ENCODE peak calls at places on chromosomes 16 and 17, in five cellular contexts. One of them, this sample, is unnamed.
A peak's percentile ranks its signal among the peaks of the same experiment; 100 is the strongest.

GRCh38 chr16:85400305-85401205 is 212.6 kb upstream of the GSE1 start:
- DNase-seq in left lung: peak; percentile 34
- DNase-seq in CD4-positive, alpha-beta T cell: no peak
- DNase-seq in fibroblast of mammary gland: no peak
- DNase-seq in A549: no peak
- DNase-seq in this sample: no peak

GRCh38 chr16:48862087-48862532 is 252.1 kb upstream of the N4BP1 start:
- DNase-seq in A549: peak; percentile 2
- DNase-seq in left lung: no peak
- DNase-seq in fibroblast of mammary gland: peak; percentile 86
- DNase-seq in CD4-positive, alpha-beta T cell: no peak
- DNase-seq in this sample: peak; percentile 12

GRCh38 chr17:61235001-61235820 is 164.4 kb upstream of the TBX2 start:
- DNase-seq in A549: no peak
- DNase-seq in fibroblast of mammary gland: no peak
- DNase-seq in CD4-positive, alpha-beta T cell: no peak
- DNase-seq in left lung: no peak
- DNase-seq in this sample: no peak

GRCh38 chr17:6496116-6496481 is 51.8 kb downstream of the PIMREG start:
- DNase-seq in left lung: no peak
- DNase-seq in CD4-positive, alpha-beta T cell: no peak
- DNase-seq in fibroblast of mammary gland: no peak
- DNase-seq in A549: no peak
- DNase-seq in this sample: no peak

GRCh38 chr16:85385463-85386331 is 227.4 kb upstream of the GSE1 start:
- DNase-seq in fibroblast of mammary gland: no peak
- DNase-seq in CD4-positive, alpha-beta T cell: no peak
- DNase-seq in left lung: peak; percentile 61
- DNase-seq in A549: no peak
- DNase-seq in this sample: no peak

GRCh38 chr16:22291860-22292692 is 5.1 kb upstream of the POLR3E start:
- DNase-seq in CD4-positive, alpha-beta T cell: no peak
- DNase-seq in left lung: no peak
- DNase-seq in fibroblast of mammary gland: peak; percentile 14
- DNase-seq in A549: no peak
- DNase-seq in this sample: peak; percentile 85

GRCh38 chr17:34580685-34581445 is 1.5 kb downstream of the TMEM132E start:
- DNase-seq in A549: no peak
- DNase-seq in CD4-positive, alpha-beta T cell: no peak
- DNase-seq in fibroblast of mammary gland: no peak
- DNase-seq in left lung: no peak
- DNase-seq in this sample: no peak

GRCh38 chr17:17572010-17572785 is 19.3 kb downstream of the PEMT start:
- DNase-seq in A549: no peak
- DNase-seq in left lung: no peak
- DNase-seq in fibroblast of mammary gland: no peak
- DNase-seq in CD4-positive, alpha-beta T cell: no peak
- DNase-seq in this sample: no peak

DNA sequence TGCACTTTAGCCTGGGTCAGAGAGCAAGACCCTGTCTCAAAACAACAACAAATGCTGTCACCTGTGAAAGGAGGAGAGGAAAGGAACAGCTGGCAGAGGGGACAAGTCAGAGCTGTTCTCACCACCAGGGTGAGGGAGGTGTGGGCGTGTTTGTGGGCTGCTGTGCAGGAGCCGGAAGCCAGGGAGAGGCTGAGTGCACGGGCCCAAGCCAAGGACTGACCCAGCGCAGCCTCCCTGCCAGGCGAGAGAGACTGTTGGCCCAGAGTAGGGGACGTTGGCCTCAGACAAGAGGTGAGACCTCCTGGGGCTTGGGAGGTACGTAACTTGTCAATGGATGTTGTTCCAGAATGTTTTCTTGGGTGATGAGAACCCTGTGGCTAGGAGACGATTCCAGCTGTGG is 10.7 kb downstream of the SPNS2 start:
- DNase-seq in fibroblast of mammary gland: no peak
- DNase-seq in left lung: no peak
- DNase-seq in A549: no peak
- DNase-seq in CD4-positive, alpha-beta T cell: no peak
- DNase-seq in this sample: no peak
- TF ChIP-seq CTCF in fibroblast of mammary gland: no peak
- TF ChIP-seq CTCF in left lung: no peak
- TF ChIP-seq CTCF in A549: no peak
- TF ChIP-seq CTCF in CD4-positive, alpha-beta T cell: no peak
- TF ChIP-seq CTCF in this sample: no peak

DNA sequence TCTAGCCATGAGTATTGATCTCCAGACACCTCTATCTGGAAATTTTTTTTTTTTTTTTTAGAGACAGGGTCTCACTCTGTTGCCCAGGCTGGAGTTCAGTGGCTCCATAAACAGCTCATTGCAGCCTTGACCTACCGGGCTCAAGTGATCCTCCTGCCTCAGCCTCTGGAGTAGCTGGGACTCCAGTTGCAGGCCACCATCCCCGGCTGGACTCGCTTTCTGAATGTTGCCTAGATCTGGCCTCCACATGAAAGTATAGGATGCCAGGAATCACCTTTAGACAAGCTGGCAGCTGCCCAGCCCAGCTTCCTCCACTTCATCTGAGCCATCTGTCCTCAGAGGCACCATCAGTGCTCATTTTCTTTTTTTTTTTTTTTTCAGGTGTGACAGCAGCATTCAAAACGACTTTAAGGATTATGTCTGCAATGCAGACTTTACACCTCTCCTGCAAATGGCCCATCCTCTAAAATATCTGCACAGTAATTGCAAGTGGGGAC is 6.4 kb upstream of the PRR14 start:
- DNase-seq in fibroblast of mammary gland: no peak
- DNase-seq in A549: no peak
- DNase-seq in CD4-positive, alpha-beta T cell: no peak
- DNase-seq in left lung: no peak
- DNase-seq in this sample: no peak
- TF ChIP-seq CTCF in fibroblast of mammary gland: no peak
- TF ChIP-seq CTCF in A549: no peak
- TF ChIP-seq CTCF in CD4-positive, alpha-beta T cell: no peak
- TF ChIP-seq CTCF in left lung: no peak
- TF ChIP-seq CTCF in this sample: no peak

DNA sequence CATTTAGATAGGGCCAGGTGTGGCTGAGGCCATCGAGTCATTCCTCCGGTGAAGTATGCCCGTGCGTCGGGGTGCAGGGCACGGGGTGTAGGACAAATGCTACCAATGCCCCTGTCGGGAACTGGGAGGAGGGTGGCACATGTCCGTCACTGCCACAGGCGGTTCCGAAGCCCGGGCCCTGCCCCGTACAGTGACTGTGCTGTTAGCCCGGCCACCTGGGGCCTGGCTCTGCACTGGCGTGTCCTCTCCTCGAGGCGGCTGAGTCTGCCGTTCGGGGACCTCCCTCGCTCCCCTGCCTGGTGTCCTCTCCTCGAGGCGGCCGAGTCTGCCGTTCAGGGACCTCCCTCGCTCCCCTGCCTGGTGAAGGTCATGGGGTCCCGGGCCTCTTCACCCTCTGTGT is 7.0 kb upstream of the ZFPM1 start:
- DNase-seq in left lung: no peak
- DNase-seq in CD4-positive, alpha-beta T cell: no peak
- DNase-seq in fibroblast of mammary gland: no peak
- DNase-seq in A549: no peak
- DNase-seq in this sample: no peak
- TF ChIP-seq CTCF in left lung: no peak
- TF ChIP-seq CTCF in CD4-positive, alpha-beta T cell: no peak
- TF ChIP-seq CTCF in fibroblast of mammary gland: no peak
- TF ChIP-seq CTCF in A549: no peak
- TF ChIP-seq CTCF in this sample: no peak

DNA sequence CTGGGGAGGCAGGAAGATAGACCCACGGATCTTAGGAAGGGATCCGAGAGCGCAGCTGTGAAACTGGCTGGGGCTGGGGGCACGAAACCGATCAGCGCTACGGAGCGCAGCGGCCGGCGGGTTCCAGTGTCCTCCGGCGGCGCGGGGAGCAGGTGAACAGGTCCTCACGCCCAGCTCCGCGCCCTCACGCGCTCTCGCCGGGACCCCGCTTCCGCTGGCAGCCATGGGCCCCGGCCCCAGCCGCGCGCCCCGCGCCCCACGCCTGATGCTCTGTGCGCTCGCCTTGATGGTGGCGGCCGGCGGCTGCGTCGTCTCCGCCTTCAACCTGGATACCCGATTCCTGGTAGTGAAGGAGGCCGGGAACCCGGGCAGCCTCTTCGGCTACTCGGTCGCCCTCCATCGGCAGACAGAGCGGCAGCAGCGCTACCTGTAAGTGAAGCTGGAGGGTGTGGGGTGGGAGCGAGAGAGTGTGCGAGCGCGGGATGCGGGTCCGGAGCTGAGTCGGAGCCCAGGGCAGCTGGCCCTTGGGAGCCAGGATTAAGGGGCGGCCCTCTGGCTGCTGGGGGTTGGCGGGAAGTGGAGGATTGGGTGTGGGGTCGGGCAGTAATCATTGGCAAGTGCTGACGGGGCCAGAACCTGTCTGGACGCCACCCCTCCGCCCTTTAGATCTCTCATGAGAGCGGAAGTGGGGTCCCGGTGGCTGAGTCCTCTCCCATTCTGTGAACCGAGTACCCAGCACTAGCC is 479 bp downstream of the ITGA3 start:
- DNase-seq in A549: peak; percentile 82
- DNase-seq in fibroblast of mammary gland: peak; percentile 56
- DNase-seq in CD4-positive, alpha-beta T cell: peak; percentile 55
- DNase-seq in left lung: peak; percentile 86
- DNase-seq in this sample: peak; percentile 58
- TF ChIP-seq CTCF in A549: peak; percentile 37
- TF ChIP-seq CTCF in fibroblast of mammary gland: peak; percentile 34
- TF ChIP-seq CTCF in CD4-positive, alpha-beta T cell: peak; percentile 56
- TF ChIP-seq CTCF in left lung: no peak
- TF ChIP-seq CTCF in this sample: peak; percentile 61

GRCh38 chr16:2465653-2466415 is 5.3 kb upstream of the NTN3 start:
- DNase-seq in CD4-positive, alpha-beta T cell: no peak
- DNase-seq in A549: peak; percentile 55
- DNase-seq in left lung: peak; percentile 25
- DNase-seq in fibroblast of mammary gland: no peak
- DNase-seq in this sample: no peak
- TF ChIP-seq CTCF in CD4-positive, alpha-beta T cell: no peak
- TF ChIP-seq CTCF in A549: no peak
- TF ChIP-seq CTCF in left lung: no peak
- TF ChIP-seq CTCF in fibroblast of mammary gland: peak; percentile 33
- TF ChIP-seq CTCF in this sample: peak; percentile 34